ENCODE peak calls at places on chromosomes 16 and 17, in six cellular contexts. X is SHP77, T is GM06990, D is HL-60, J is PC-9, Y is NCI-H524. Z is an unnamed sample.

GRCh38 chr16:55662641-55663040 is 6.9 kb downstream of the SLC6A2 start:
- DNase-seq in X (no peak), T (no peak), D (no peak), J (no peak), Y (peak), Z (no peak)

GRCh38 chr16:75566889-75567255 is 693 bp downstream of the GABARAPL2 start:
- DNase-seq in X (no peak), T (peak), D (no peak), J (no peak), Y (no peak), Z (no peak)

GRCh38 chr17:81044428-81044763 is 9.4 kb downstream of the BAIAP2 start:
- DNase-seq in X (no peak), T (no peak), D (no peak), J (no peak), Y (no peak), Z (no peak)

GRCh38 chr16:3761375-3762079 is 44.2 kb upstream of the TRAP1 start:
- DNase-seq in X (no peak), T (no peak), D (no peak), J (no peak), Y (no peak), Z (no peak)

GRCh38 chr17:65530985-65531507 is 30.4 kb downstream of the AXIN2 start:
- DNase-seq in X (no peak), T (no peak), D (no peak), J (peak), Y (no peak), Z (peak)

GRCh38 chr17:64178011-64178825 is 48.3 kb upstream of the ERN1 start:
- DNase-seq in X (no peak), T (no peak), D (no peak), J (no peak), Y (peak), Z (no peak)

GRCh38 chr16:50266337-50267091 is at the start of gene ADCY7:
- DNase-seq in X (peak), T (peak), D (peak), J (peak), Y (no peak), Z (peak)

GRCh38 chr16:83768976-83769375 is 38.8 kb upstream of the HSBP1 start:
- DNase-seq in X (no peak), T (no peak), D (no peak), J (no peak), Y (no peak), Z (peak)

GRCh38 chr17:75764417-75764710 is 628 bp downstream of the GALK1 start:
- DNase-seq in X (no peak), T (no peak), D (no peak), J (no peak), Y (no peak), Z (no peak)

GRCh38 chr17:77728022-77728671 is 230.4 kb upstream of the TNRC6C start:
- DNase-seq in X (peak), T (no peak), D (no peak), J (no peak), Y (peak), Z (no peak)

GRCh38 chr16:11076259-11077018 is 132.1 kb downstream of the CLEC16A start:
- DNase-seq in X (no peak), T (peak), D (no peak), J (no peak), Y (peak), Z (no peak)

GRCh38 chr16:89175280-89176146 is 4.0 kb downstream of the CDH15 start:
- DNase-seq in X (no peak), T (no peak), D (no peak), J (no peak), Y (peak), Z (no peak)

GRCh38 chr16:66923866-66924265 is 1.5 kb downstream of the RRAD start:
- DNase-seq in X (no peak), T (no peak), D (peak), J (no peak), Y (no peak), Z (no peak)

GRCh38 chr16:30350134-30350871 is 4.8 kb downstream of the CD2BP2 start:
- DNase-seq in X (no peak), T (peak), D (no peak), J (no peak), Y (no peak), Z (no peak)

GRCh38 chr17:34098712-34099111 is 156.4 kb upstream of the CCL2 start:
- DNase-seq in X (no peak), T (no peak), D (no peak), J (no peak), Y (no peak), Z (no peak)

GRCh38 chr17:4393806-4394205 is 27.3 kb upstream of the UBE2G1 start:
- DNase-seq in X (no peak), T (no peak), D (no peak), J (peak), Y (no peak), Z (no peak)

GRCh38 chr16:35598696-35599332 is 2139.4 kb downstream of the TP53TG3F start:
- DNase-seq in X (peak), T (no peak), D (peak), J (no peak), Y (no peak), Z (no peak)

GRCh38 chr17:57941384-57942370 is 13.5 kb downstream of the CUEDC1 start:
- DNase-seq in X (no peak), T (no peak), D (no peak), J (no peak), Y (no peak), Z (no peak)

GRCh38 chr17:82257473-82257872 is 16.0 kb downstream of the CSNK1D start:
- DNase-seq in X (no peak), T (no peak), D (no peak), J (no peak), Y (no peak), Z (peak)

GRCh38 chr16:21713549-21714368 is 50.0 kb downstream of the OTOA start:
- DNase-seq in X (no peak), T (no peak), D (no peak), J (no peak), Y (no peak), Z (no peak)

GRCh38 chr17:32117399-32117798 is 24.9 kb upstream of the RHOT1 start:
- DNase-seq in X (no peak), T (no peak), D (no peak), J (no peak), Y (no peak), Z (no peak)

GRCh38 chr16:27080870-27081269 is 14.1 kb downstream of the C16orf82 start:
- DNase-seq in X (no peak), T (no peak), D (no peak), J (no peak), Y (peak), Z (peak)

GRCh38 chr17:76414334-76415295 is 30.2 kb downstream of the SPHK1 start:
- DNase-seq in X (peak), T (no peak), D (no peak), J (no peak), Y (peak), Z (peak)

GRCh38 chr17:78823282-78824046 is 17.1 kb downstream of the USP36 start:
- DNase-seq in X (no peak), T (no peak), D (no peak), J (no peak), Y (no peak), Z (no peak)

GRCh38 chr17:1617620-1618174 is 10.9 kb downstream of the SLC43A2 start:
- DNase-seq in X (no peak), T (no peak), D (peak), J (peak), Y (no peak), Z (peak)

Z was measured in fibroblast of pulmonary artery.